ENCODE peak calls at places on chromosomes 1 and 21, in six cellular contexts. G, C, R, F, I and E are unnamed samples.

GRCh38 chr1:58996341-58997059 is 212.7 kb upstream of the JUN start:
- DNase-seq in G (no peak), C (no peak), R (no peak), F (no peak), I (no peak), E (no peak)

GRCh38 chr1:240486596-240486995 is 125.4 kb downstream of the GREM2 start:
- DNase-seq in G (no peak), C (no peak), R (no peak), F (no peak), I (no peak), E (no peak)

GRCh38 chr1:50371749-50372148 is 51.5 kb downstream of the DMRTA2 start:
- DNase-seq in G (no peak), C (no peak), R (no peak), F (no peak), I (no peak), E (no peak)

GRCh38 chr1:199685369-199685768 is 342.1 kb upstream of the NR5A2 start:
- DNase-seq in G (no peak), C (no peak), R (no peak), F (no peak), I (peak), E (no peak)

GRCh38 chr1:24586970-24587820 is 31.3 kb downstream of the NCMAP start:
- DNase-seq in G (peak), C (no peak), R (peak), F (peak), I (peak), E (no peak)

GRCh38 chr1:89822109-89822962 is 1.5 kb downstream of the LRRC8D start:
- DNase-seq in G (peak), C (no peak), R (no peak), F (peak), I (no peak), E (no peak)

GRCh38 chr1:31663622-31664452 is 19.2 kb upstream of the PEF1 start:
- DNase-seq in G (peak), C (peak), R (no peak), F (peak), I (peak), E (no peak)

GRCh38 chr1:29159773-29160172 is 21.9 kb downstream of the SRSF4 start:
- DNase-seq in G (no peak), C (no peak), R (no peak), F (no peak), I (no peak), E (no peak)

GRCh38 chr1:15882665-15883064 is 35.2 kb downstream of the SPEN start:
- DNase-seq in G (peak), C (no peak), R (no peak), F (no peak), I (no peak), E (no peak)

GRCh38 chr1:89454845-89455521 is 69.6 kb upstream of the LRRC8B start:
- DNase-seq in G (peak), C (peak), R (peak), F (peak), I (peak), E (no peak)

GRCh38 chr1:37794372-37795339 is 1.0 kb downstream of the MANEAL start:
- DNase-seq in G (peak), C (no peak), R (no peak), F (peak), I (no peak), E (no peak)

GRCh38 chr1:84355556-84355955 is 42.7 kb upstream of the DNASE2B start:
- DNase-seq in G (no peak), C (no peak), R (no peak), F (no peak), I (no peak), E (no peak)

GRCh38 chr21:43733529-43734071 is 14.7 kb downstream of the PDXK start:
- DNase-seq in G (no peak), C (no peak), R (no peak), F (no peak), I (peak), E (no peak)

GRCh38 chr1:42482635-42483153 is 19.6 kb downstream of the CCDC30 start:
- DNase-seq in G (no peak), C (no peak), R (no peak), F (no peak), I (no peak), E (no peak)

GRCh38 chr1:215282557-215282956 is 200.0 kb downstream of the KCNK2 start:
- DNase-seq in G (no peak), C (no peak), R (no peak), F (no peak), I (peak), E (no peak)

GRCh38 chr1:159889821-159890252 is 10.1 kb downstream of the CFAP45 start:
- DNase-seq in G (peak), C (peak), R (peak), F (peak), I (peak), E (no peak)

GRCh38 chr1:43344267-43344666 is 6.6 kb downstream of the MPL start:
- DNase-seq in G (no peak), C (peak), R (no peak), F (no peak), I (no peak), E (no peak)

DNA sequence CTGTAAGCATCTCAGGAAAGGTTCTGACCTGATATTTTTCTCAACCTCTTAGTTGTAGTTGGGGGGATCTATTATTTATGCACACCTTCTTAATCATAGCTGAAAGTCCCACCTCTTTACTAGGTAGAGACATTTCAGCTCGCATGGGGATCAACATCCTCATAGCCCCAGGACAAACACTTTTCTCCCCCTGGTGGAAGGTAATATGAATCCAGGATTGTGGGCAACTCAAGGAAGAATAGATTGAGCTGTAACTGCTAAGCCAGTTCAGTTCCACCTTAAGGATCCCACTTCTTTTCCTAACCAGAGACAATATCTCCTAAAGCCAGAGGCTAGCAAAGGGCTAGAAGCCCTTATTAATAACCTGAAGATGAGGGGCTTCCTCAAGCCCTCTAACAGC is 25.4 kb upstream of the SMYD3 start:
- DNase-seq in G (no peak), C (no peak), R (no peak), F (no peak), I (no peak), E (no peak)
- TF ChIP-seq CTCF in G (no peak), C (no peak), R (peak), F (no peak), I (peak), E (no peak)

GRCh38 chr1:173360478-173361063 is 116.6 kb upstream of the PRDX6 start:
- DNase-seq in G (no peak), C (no peak), R (no peak), F (no peak), I (no peak), E (no peak)

GRCh38 chr1:173353346-173353745 is 123.8 kb upstream of the PRDX6 start:
- DNase-seq in G (no peak), C (no peak), R (no peak), F (no peak), I (no peak), E (no peak)

GRCh38 chr1:173354937-173355280 is 122.2 kb upstream of the PRDX6 start:
- DNase-seq in G (no peak), C (no peak), R (no peak), F (no peak), I (no peak), E (no peak)

GRCh38 chr1:173355281-173356031 is 121.7 kb upstream of the PRDX6 start:
- DNase-seq in G (no peak), C (no peak), R (no peak), F (no peak), I (no peak), E (no peak)

GRCh38 chr1:173356211-173356762 is 120.8 kb upstream of the PRDX6 start:
- DNase-seq in G (no peak), C (no peak), R (no peak), F (no peak), I (peak), E (no peak)
- TF ChIP-seq CTCF in G (no peak), C (no peak), R (no peak), F (no peak), I (no peak), E (no peak)

GRCh38 chr1:26161408-26162219 is 2.7 kb downstream of the FAM110D start:
- DNase-seq in G (peak), C (peak), R (no peak), F (peak), I (peak), E (peak)
- TF ChIP-seq CTCF in G (no peak), C (peak), R (no peak), F (peak), I (no peak), E (no peak)

GRCh38 chr1:2054560-2054959 is 4.3 kb downstream of the PRKCZ start:
- DNase-seq in G (no peak), C (no peak), R (no peak), F (no peak), I (no peak), E (no peak)
- TF ChIP-seq CTCF in G (no peak), C (no peak), R (no peak), F (no peak), I (no peak), E (no peak)

DNA sequence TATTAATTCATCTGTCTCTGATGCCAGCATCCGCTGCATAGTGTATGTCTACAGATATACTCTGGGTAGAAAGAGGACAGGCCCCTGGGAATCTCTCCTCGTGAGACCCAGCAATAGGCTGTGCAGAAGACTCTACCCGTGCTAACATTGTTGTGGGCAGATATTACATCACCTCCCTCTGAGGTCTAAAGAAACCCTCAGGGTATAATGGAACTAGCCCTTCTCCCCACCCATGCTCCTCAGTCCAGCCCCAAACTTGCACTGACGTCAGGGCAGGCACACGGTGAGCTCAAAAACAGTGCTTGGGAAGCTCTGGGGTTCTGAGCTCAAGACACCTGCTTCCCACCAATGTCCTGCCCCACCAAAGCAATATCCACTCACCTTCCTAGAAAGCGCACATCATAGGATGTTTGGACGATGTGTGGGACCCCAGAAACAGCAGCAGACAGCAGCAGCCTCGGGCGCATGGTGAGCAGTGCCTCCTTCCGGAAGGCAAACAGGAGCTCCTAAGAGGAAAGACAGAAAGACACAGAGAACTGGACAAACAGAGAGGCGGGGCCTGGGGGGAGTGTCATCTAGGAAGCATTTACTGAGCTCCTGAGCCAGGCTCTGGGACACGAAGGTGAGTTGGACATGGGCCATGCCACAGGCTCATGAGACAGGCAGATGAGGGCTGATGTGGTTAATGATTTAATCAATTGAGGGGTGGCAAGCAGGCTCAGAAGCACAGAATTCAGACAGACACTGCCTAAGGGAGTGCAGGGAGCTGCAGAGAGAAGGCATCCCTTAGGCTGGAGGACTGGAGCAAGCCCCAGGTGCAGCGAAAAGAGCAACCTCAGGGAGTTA is 4.8 kb downstream of the OVGP1 start:
- DNase-seq in G (peak), C (no peak), R (no peak), F (no peak), I (no peak), E (no peak)
- TF ChIP-seq CTCF in G (no peak), C (no peak), R (no peak), F (no peak), I (no peak), E (no peak)

GRCh38 chr1:209074575-209075250 is 508.8 kb upstream of the CAMK1G start:
- DNase-seq in G (no peak), C (no peak), R (no peak), F (no peak), I (no peak), E (no peak)
- TF ChIP-seq CTCF in G (no peak), C (no peak), R (no peak), F (no peak), I (no peak), E (no peak)

GRCh38 chr1:150560576-150560975 is 11.4 kb downstream of the ADAMTSL4 start:
- DNase-seq in G (no peak), C (no peak), R (no peak), F (no peak), I (no peak), E (no peak)
- TF ChIP-seq CTCF in G (no peak), C (no peak), R (no peak), F (no peak), I (no peak), E (no peak)

DNA sequence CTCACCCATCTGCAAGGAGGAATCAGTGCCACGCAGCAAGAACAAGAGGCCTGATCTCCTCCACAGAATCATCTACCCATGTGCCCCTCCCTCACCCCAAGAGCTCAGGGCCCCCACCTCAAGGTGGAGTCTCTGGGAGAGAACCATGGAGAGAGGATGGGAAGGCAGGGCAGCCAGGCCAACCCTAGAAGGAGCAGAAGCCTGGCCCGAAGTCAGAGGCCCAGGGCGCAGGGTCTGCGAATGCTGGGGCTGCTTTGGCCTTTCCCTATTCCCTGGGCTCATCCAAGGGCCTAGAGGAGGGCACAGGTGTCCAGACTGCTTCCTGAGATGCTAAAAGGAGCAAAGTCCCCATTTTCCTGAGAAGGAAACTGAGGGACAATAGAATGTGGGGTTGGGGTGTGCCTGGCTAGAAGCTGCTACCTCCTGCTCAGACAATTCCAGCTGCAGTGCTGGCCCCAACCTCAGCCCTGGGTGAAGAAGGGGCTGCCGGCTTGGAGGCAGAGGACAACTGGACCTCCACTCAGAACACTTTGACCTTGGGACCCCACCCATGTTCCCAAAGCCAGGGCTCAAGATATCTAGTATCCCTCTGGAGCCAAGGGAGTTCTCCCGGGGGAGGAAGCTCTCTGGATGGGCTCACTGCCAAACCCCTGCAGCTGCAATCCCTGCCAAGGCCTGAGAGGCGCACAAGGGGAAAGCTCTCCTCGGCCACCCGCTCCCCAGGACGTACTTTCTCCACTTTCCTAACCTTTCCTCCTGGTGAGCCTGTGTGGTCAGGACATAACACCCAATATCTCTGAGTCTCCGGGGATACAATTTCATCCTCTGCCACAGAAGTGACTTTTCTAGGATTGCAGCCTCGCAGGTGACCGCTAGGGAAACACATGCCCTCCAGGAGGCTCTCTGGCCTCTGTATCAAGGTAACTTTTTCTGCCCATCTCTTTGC is 16.6 kb upstream of the LEMD1 start:
- DNase-seq in G (peak), C (peak), R (no peak), F (no peak), I (peak), E (peak)
- TF ChIP-seq CTCF in G (peak), C (peak), R (peak), F (peak), I (peak), E (no peak)

GRCh38 chr1:87678221-87678715 is 349.6 kb downstream of the LMO4 start:
- DNase-seq in G (no peak), C (no peak), R (no peak), F (no peak), I (no peak), E (no peak)

GRCh38 chr1:87674791-87675190 is 346.1 kb downstream of the LMO4 start:
- DNase-seq in G (no peak), C (no peak), R (no peak), F (no peak), I (no peak), E (no peak)

GRCh38 chr1:87669671-87670070 is 341.0 kb downstream of the LMO4 start:
- DNase-seq in G (no peak), C (no peak), R (no peak), F (no peak), I (no peak), E (no peak)

GRCh38 chr1:87673748-87674147 is 345.1 kb downstream of the LMO4 start:
- DNase-seq in G (no peak), C (no peak), R (no peak), F (no peak), I (no peak), E (no peak)
- TF ChIP-seq CTCF in G (no peak), C (no peak), R (no peak), F (peak), I (no peak), E (no peak)

DNA sequence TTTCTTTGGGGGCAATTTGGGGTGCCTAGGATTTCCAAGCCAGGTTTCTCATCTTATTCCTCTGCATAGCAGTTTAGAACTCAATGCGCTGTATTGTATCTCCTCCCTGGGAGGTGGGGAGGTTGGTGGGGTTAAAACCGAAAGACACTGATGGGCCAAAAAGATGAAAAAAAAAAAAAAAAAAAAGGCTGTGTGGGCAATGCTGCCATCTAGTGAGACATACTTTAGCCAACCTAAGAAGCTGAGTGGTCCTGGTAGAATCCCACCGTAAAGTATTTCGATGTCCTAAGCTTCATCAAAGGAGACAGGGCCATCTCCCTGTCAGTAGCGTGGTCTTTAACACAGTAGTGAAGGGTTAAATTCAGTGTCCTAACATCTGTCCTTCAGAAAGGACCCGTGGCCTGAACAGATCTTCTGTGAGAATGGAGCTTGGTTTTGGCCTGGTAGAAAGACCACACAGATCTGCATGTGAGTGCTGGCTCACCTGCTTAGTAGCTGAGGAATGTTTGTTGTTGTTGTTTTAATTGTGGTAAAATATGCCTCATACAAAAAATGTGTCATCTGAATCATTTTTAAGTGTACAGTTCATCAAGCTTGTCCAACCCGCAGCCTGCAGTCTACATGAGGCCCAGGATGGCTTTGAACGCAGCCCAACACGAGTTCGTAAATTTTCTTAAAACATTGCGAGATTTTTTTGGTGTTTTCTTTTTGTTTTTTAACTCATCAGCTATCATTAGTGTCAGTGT is 226.2 kb downstream of the KIF26B start:
- DNase-seq in G (no peak), C (no peak), R (no peak), F (peak), I (no peak), E (no peak)
- TF ChIP-seq CTCF in G (peak), C (peak), R (peak), F (peak), I (peak), E (no peak)